ENCODE peak calls at places on chromosomes 5 and 9, in eight cellular contexts. W is mesendoderm, A is GM23248, P is neuronal stem cell, M is PC-9, X is endothelial cell of umbilical vein, E is SK-N-SH, Y is IMR-90. H is an unnamed sample.

GRCh38 chr9:127805620-127806019 is 2.9 kb downstream of the FPGS start:
- DNase-seq in W (peak; percentile 77), A (peak; percentile 54), P (no peak), M (no peak), X (peak; percentile 55), E (peak; percentile 62), Y (no peak), H (peak; percentile 88)

GRCh38 chr9:121692606-121693505 is 41.4 kb downstream of the DAB2IP start:
- DNase-seq in W (peak; percentile 96), A (peak; percentile 53), P (peak; percentile 54), M (peak; percentile 83), X (no peak), E (no peak), Y (peak; percentile 52), H (peak; percentile 65)

GRCh38 chr5:158414333-158414762 is 555.4 kb upstream of the CLINT1 start:
- DNase-seq in W (no peak), A (no peak), P (no peak), M (no peak), X (no peak), E (no peak), Y (no peak), H (no peak)

GRCh38 chr5:54249210-54250028 is 61.0 kb downstream of the ARL15 start:
- DNase-seq in W (peak; percentile 26), A (peak; percentile 11), P (no peak), M (no peak), X (no peak), E (peak; percentile 8), Y (peak; percentile 41), H (no peak)

GRCh38 chr9:123470121-123470851 is 114.3 kb downstream of the CRB2 start:
- DNase-seq in W (peak; percentile 54), A (no peak), P (no peak), M (no peak), X (no peak), E (no peak), Y (no peak), H (no peak)

GRCh38 chr5:107040907-107041306 is 629.8 kb downstream of the EFNA5 start:
- DNase-seq in W (no peak), A (no peak), P (no peak), M (no peak), X (no peak), E (no peak), Y (no peak), H (no peak)

GRCh38 chr5:127950707-127951356 is 132.7 kb upstream of the SLC12A2 start:
- DNase-seq in W (no peak), A (no peak), P (no peak), M (no peak), X (no peak), E (no peak), Y (peak; percentile 18), H (no peak)

GRCh38 chr5:147321569-147321968 is 86.7 kb downstream of the STK32A start:
- DNase-seq in W (no peak), A (no peak), P (no peak), M (no peak), X (no peak), E (no peak), Y (no peak), H (no peak)

GRCh38 chr5:101942321-101942882 is 353.7 kb downstream of the SLCO4C1 start:
- DNase-seq in W (peak; percentile 74), A (peak; percentile 29), P (peak; percentile 51), M (peak; percentile 13), X (peak; percentile 16), E (peak; percentile 27), Y (no peak), H (peak; percentile 45)

GRCh38 chr9:14768561-14769234 is 46.2 kb upstream of the CER1 start:
- DNase-seq in W (peak; percentile 75), A (peak; percentile 69), P (peak; percentile 63), M (peak; percentile 2), X (peak; percentile 77), E (peak; percentile 44), Y (peak; percentile 51), H (no peak)

GRCh38 chr5:159605585-159605984 is 275.3 kb upstream of the IL12B start:
- DNase-seq in W (peak; percentile 37), A (no peak), P (no peak), M (no peak), X (no peak), E (no peak), Y (no peak), H (no peak)

GRCh38 chr5:56102885-56103284 is 108.1 kb upstream of the IL6ST start:
- DNase-seq in W (no peak), A (no peak), P (no peak), M (no peak), X (peak; percentile 82), E (no peak), Y (peak; percentile 35), H (no peak)

GRCh38 chr5:77993799-77994318 is 217.7 kb upstream of the TBCA start:
- DNase-seq in W (no peak), A (no peak), P (no peak), M (no peak), X (no peak), E (no peak), Y (no peak), H (no peak)

GRCh38 chr5:78492650-78493049 is 132.2 kb downstream of the SCAMP1 start:
- DNase-seq in W (no peak), A (no peak), P (no peak), M (no peak), X (no peak), E (no peak), Y (no peak), H (no peak)

GRCh38 chr9:33452828-33453271 is 5.5 kb upstream of the AQP3 start:
- DNase-seq in W (peak; percentile 94), A (peak; percentile 89), P (peak; percentile 73), M (peak; percentile 72), X (peak; percentile 81), E (peak; percentile 76), Y (peak; percentile 84), H (peak; percentile 92)

GRCh38 chr9:36187414-36187813 is 3.3 kb upstream of the CLTA start:
- DNase-seq in W (peak; percentile 91), A (peak; percentile 92), P (no peak), M (no peak), X (no peak), E (no peak), Y (peak; percentile 92), H (no peak)

GRCh38 chr5:86244153-86244552 is 373.6 kb upstream of the COX7C start:
- DNase-seq in W (no peak), A (no peak), P (no peak), M (no peak), X (no peak), E (no peak), Y (no peak), H (no peak)

GRCh38 chr5:153357493-153358112 is 132.9 kb upstream of the GRIA1 start:
- DNase-seq in W (no peak), A (no peak), P (no peak), M (no peak), X (no peak), E (no peak), Y (no peak), H (no peak)

GRCh38 chr5:153350192-153350883 is 140.1 kb upstream of the GRIA1 start:
- DNase-seq in W (peak; percentile 31), A (no peak), P (no peak), M (no peak), X (no peak), E (no peak), Y (no peak), H (peak; percentile 61)

GRCh38 chr5:153358315-153358976 is 132.0 kb upstream of the GRIA1 start:
- DNase-seq in W (peak; percentile 45), A (no peak), P (no peak), M (no peak), X (no peak), E (no peak), Y (no peak), H (no peak)

DNA sequence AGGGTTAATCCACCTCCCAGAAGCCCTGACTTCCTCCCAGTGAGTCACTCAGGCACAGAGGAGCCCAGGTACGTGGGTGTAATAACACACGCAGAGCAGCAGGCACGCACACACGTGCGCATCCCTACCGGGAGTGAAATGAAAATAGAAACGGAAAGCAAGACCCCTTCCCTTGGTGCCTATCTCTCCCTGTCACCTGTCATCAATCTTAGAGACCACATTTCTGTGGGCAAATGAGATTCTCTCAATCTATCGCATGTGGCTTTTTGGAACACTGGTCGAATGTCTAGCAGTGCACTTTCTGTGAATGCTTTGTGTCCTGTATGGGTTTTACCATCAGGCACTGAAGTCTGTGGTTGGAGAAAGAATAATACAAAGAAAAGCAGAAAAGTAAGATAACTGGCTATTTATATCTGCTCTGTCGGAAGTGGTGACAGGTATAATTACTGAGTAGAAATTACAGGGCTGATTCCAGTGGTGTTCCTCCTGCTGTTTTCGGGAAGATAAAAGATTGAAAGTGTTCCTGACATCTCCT is 137.7 kb upstream of the GRIA1 start:
- DNase-seq in W (no peak), A (peak; percentile 10), P (no peak), M (no peak), X (no peak), E (no peak), Y (no peak), H (no peak)
- H3K4me2 ChIP-seq in W (no peak overlapping the region), A (no peak overlapping the region), P (no peak overlapping the region), M (no peak overlapping the region), X (no peak overlapping the region), E (peak overlapping the region; percentile 63), Y (no peak overlapping the region), H (no peak overlapping the region)

GRCh38 chr9:3398232-3398648 is 127.6 kb downstream of the RFX3 start:
- DNase-seq in W (no peak), A (no peak), P (no peak), M (no peak), X (no peak), E (no peak), Y (no peak), H (no peak)
- H3K4me2 ChIP-seq in W (no peak overlapping the region), A (no peak overlapping the region), P (no peak overlapping the region), M (no peak overlapping the region), X (no peak overlapping the region), E (no peak overlapping the region), Y (no peak overlapping the region), H (no peak overlapping the region)

GRCh38 chr5:16934669-16935068 is 1.4 kb downstream of the MYO10 start:
- DNase-seq in W (no peak), A (peak; percentile 61), P (no peak), M (no peak), X (peak; percentile 63), E (no peak), Y (peak; percentile 45), H (no peak)
- H3K4me2 ChIP-seq in W (peak overlapping the region; percentile 83), A (peak overlapping the region; percentile 94), P (peak overlapping the region; percentile 88), M (peak overlapping the region; percentile 89), X (peak overlapping the region; percentile 95), E (peak overlapping the region; percentile 81), Y (peak overlapping the region; percentile 64), H (peak overlapping the region; percentile 74)

GRCh38 chr5:1099931-1100651 is 11.8 kb downstream of the SLC12A7 start:
- DNase-seq in W (peak; percentile 69), A (no peak), P (no peak), M (no peak), X (no peak), E (no peak), Y (peak; percentile 21), H (no peak)

GRCh38 chr5:1103505-1104326 is 8.1 kb downstream of the SLC12A7 start:
- DNase-seq in W (no peak), A (peak; percentile 19), P (no peak), M (no peak), X (peak; percentile 38), E (no peak), Y (no peak), H (no peak)

GRCh38 chr5:1103093-1103492 is 8.8 kb downstream of the SLC12A7 start:
- DNase-seq in W (no peak), A (no peak), P (no peak), M (no peak), X (no peak), E (no peak), Y (peak; percentile 31), H (no peak)

GRCh38 chr5:1100652-1101574 is 10.9 kb downstream of the SLC12A7 start:
- DNase-seq in W (peak; percentile 41), A (no peak), P (no peak), M (no peak), X (no peak), E (no peak), Y (no peak), H (no peak)

GRCh38 chr5:1101991-1102713 is 9.7 kb downstream of the SLC12A7 start:
- DNase-seq in W (peak; percentile 94), A (no peak), P (peak; percentile 80), M (no peak), X (peak; percentile 18), E (no peak), Y (peak; percentile 18), H (no peak)
- H3K4me2 ChIP-seq in W (no peak overlapping the region), A (no peak overlapping the region), P (peak overlapping the region; percentile 36), M (no peak overlapping the region), X (no peak overlapping the region), E (no peak overlapping the region), Y (no peak overlapping the region), H (no peak overlapping the region)